ENCODE peak calls at places on chromosome 18, in eight cellular contexts. One of them, this sample, is unnamed.

GRCh38 chr18:74457043-74457742 is at the start of gene DIPK1C:
- DNase-seq in ovary: no peak
- DNase-seq in tibial nerve: no peak
- DNase-seq in OCI-LY7: no peak
- DNase-seq in foreskin fibroblast: no peak
- DNase-seq in cardiac fibroblast: no peak
- DNase-seq in pancreas: no peak
- DNase-seq in astrocyte of the spinal cord: peak
- DNase-seq in this sample: no peak

GRCh38 chr18:60372598-60372997 is at the start of gene MC4R:
- DNase-seq in ovary: peak
- DNase-seq in tibial nerve: no peak
- DNase-seq in OCI-LY7: peak
- DNase-seq in foreskin fibroblast: peak
- DNase-seq in cardiac fibroblast: peak
- DNase-seq in pancreas: no peak
- DNase-seq in astrocyte of the spinal cord: peak
- DNase-seq in this sample: peak

GRCh38 chr18:79635127-79635726 is 44.4 kb upstream of the CTDP1 start:
- DNase-seq in ovary: no peak
- DNase-seq in tibial nerve: no peak
- DNase-seq in OCI-LY7: no peak
- DNase-seq in foreskin fibroblast: no peak
- DNase-seq in cardiac fibroblast: no peak
- DNase-seq in pancreas: no peak
- DNase-seq in astrocyte of the spinal cord: no peak
- DNase-seq in this sample: no peak

GRCh38 chr18:9055185-9055584 is 47.3 kb upstream of the NDUFV2 start:
- DNase-seq in ovary: no peak
- DNase-seq in tibial nerve: no peak
- DNase-seq in OCI-LY7: no peak
- DNase-seq in foreskin fibroblast: peak
- DNase-seq in cardiac fibroblast: peak
- DNase-seq in pancreas: no peak
- DNase-seq in astrocyte of the spinal cord: peak
- DNase-seq in this sample: no peak

GRCh38 chr18:76493213-76494107 is 1.6 kb downstream of the ZNF516 start:
- DNase-seq in ovary: peak
- DNase-seq in tibial nerve: peak
- DNase-seq in OCI-LY7: peak
- DNase-seq in foreskin fibroblast: peak
- DNase-seq in cardiac fibroblast: peak
- DNase-seq in pancreas: no peak
- DNase-seq in astrocyte of the spinal cord: peak
- DNase-seq in this sample: no peak

GRCh38 chr18:33578371-33579146 is 540 bp downstream of the ASXL3 start:
- DNase-seq in ovary: peak
- DNase-seq in tibial nerve: no peak
- DNase-seq in OCI-LY7: peak
- DNase-seq in foreskin fibroblast: no peak
- DNase-seq in cardiac fibroblast: no peak
- DNase-seq in pancreas: peak
- DNase-seq in astrocyte of the spinal cord: no peak
- DNase-seq in this sample: no peak

GRCh38 chr18:23380001-23380550 is 73.0 kb upstream of the RIOK3 start:
- DNase-seq in ovary: no peak
- DNase-seq in tibial nerve: no peak
- DNase-seq in OCI-LY7: no peak
- DNase-seq in foreskin fibroblast: no peak
- DNase-seq in cardiac fibroblast: peak
- DNase-seq in pancreas: no peak
- DNase-seq in astrocyte of the spinal cord: peak
- DNase-seq in this sample: no peak

GRCh38 chr18:51461956-51462355 is 264.5 kb upstream of the MEX3C start:
- DNase-seq in ovary: no peak
- DNase-seq in tibial nerve: no peak
- DNase-seq in OCI-LY7: no peak
- DNase-seq in foreskin fibroblast: no peak
- DNase-seq in cardiac fibroblast: peak
- DNase-seq in pancreas: no peak
- DNase-seq in astrocyte of the spinal cord: peak
- DNase-seq in this sample: no peak

GRCh38 chr18:52244658-52245057 is 95.3 kb upstream of the DCC start:
- DNase-seq in ovary: no peak
- DNase-seq in tibial nerve: no peak
- DNase-seq in OCI-LY7: no peak
- DNase-seq in foreskin fibroblast: no peak
- DNase-seq in cardiac fibroblast: no peak
- DNase-seq in pancreas: no peak
- DNase-seq in astrocyte of the spinal cord: no peak
- DNase-seq in this sample: no peak

GRCh38 chr18:50451100-50451842 is 76.4 kb downstream of the SKA1 start:
- DNase-seq in ovary: no peak
- DNase-seq in tibial nerve: no peak
- DNase-seq in OCI-LY7: no peak
- DNase-seq in foreskin fibroblast: no peak
- DNase-seq in cardiac fibroblast: no peak
- DNase-seq in pancreas: no peak
- DNase-seq in astrocyte of the spinal cord: no peak
- DNase-seq in this sample: no peak

GRCh38 chr18:69895081-69896047 is 52.3 kb downstream of the CD226 start:
- DNase-seq in ovary: no peak
- DNase-seq in tibial nerve: no peak
- DNase-seq in OCI-LY7: no peak
- DNase-seq in foreskin fibroblast: no peak
- DNase-seq in cardiac fibroblast: no peak
- DNase-seq in pancreas: no peak
- DNase-seq in astrocyte of the spinal cord: no peak
- DNase-seq in this sample: peak

GRCh38 chr18:41075212-41075611 is 879.8 kb upstream of the PIK3C3 start:
- DNase-seq in ovary: no peak
- DNase-seq in tibial nerve: no peak
- DNase-seq in OCI-LY7: no peak
- DNase-seq in foreskin fibroblast: peak
- DNase-seq in cardiac fibroblast: peak
- DNase-seq in pancreas: no peak
- DNase-seq in astrocyte of the spinal cord: peak
- DNase-seq in this sample: no peak

GRCh38 chr18:48607049-48607984 is 68.5 kb downstream of the CTIF start:
- DNase-seq in ovary: peak
- DNase-seq in tibial nerve: peak
- DNase-seq in OCI-LY7: no peak
- DNase-seq in foreskin fibroblast: peak
- DNase-seq in cardiac fibroblast: peak
- DNase-seq in pancreas: no peak
- DNase-seq in astrocyte of the spinal cord: peak
- DNase-seq in this sample: no peak

GRCh38 chr18:77439888-77440287 is 190.2 kb downstream of the GALR1 start:
- DNase-seq in ovary: no peak
- DNase-seq in tibial nerve: no peak
- DNase-seq in OCI-LY7: no peak
- DNase-seq in foreskin fibroblast: no peak
- DNase-seq in cardiac fibroblast: no peak
- DNase-seq in pancreas: no peak
- DNase-seq in astrocyte of the spinal cord: no peak
- DNase-seq in this sample: no peak

GRCh38 chr18:32284284-32284683 is 94.4 kb downstream of the MEP1B start:
- DNase-seq in ovary: no peak
- DNase-seq in tibial nerve: peak
- DNase-seq in OCI-LY7: no peak
- DNase-seq in foreskin fibroblast: no peak
- DNase-seq in cardiac fibroblast: no peak
- DNase-seq in pancreas: no peak
- DNase-seq in astrocyte of the spinal cord: peak
- DNase-seq in this sample: no peak

GRCh38 chr18:48915621-48916425 is 34.9 kb downstream of the SMAD7 start:
- DNase-seq in ovary: no peak
- DNase-seq in tibial nerve: no peak
- DNase-seq in OCI-LY7: no peak
- DNase-seq in foreskin fibroblast: no peak
- DNase-seq in cardiac fibroblast: peak
- DNase-seq in pancreas: no peak
- DNase-seq in astrocyte of the spinal cord: no peak
- DNase-seq in this sample: no peak

GRCh38 chr18:36331541-36331971 is 34.0 kb downstream of the FHOD3 start:
- DNase-seq in ovary: no peak
- DNase-seq in tibial nerve: no peak
- DNase-seq in OCI-LY7: no peak
- DNase-seq in foreskin fibroblast: no peak
- DNase-seq in cardiac fibroblast: no peak
- DNase-seq in pancreas: no peak
- DNase-seq in astrocyte of the spinal cord: no peak
- DNase-seq in this sample: no peak

GRCh38 chr18:4908239-4908638 is 288.8 kb downstream of the AKAIN1 start:
- DNase-seq in ovary: no peak
- DNase-seq in tibial nerve: no peak
- DNase-seq in OCI-LY7: no peak
- DNase-seq in foreskin fibroblast: no peak
- DNase-seq in cardiac fibroblast: no peak
- DNase-seq in pancreas: no peak
- DNase-seq in astrocyte of the spinal cord: no peak
- DNase-seq in this sample: no peak

GRCh38 chr18:22169889-22170420 is 566 bp downstream of the GATA6 start:
- DNase-seq in ovary: peak
- DNase-seq in tibial nerve: no peak
- DNase-seq in OCI-LY7: no peak
- DNase-seq in foreskin fibroblast: no peak
- DNase-seq in cardiac fibroblast: peak
- DNase-seq in pancreas: peak
- DNase-seq in astrocyte of the spinal cord: no peak
- DNase-seq in this sample: no peak
- H3K4me3 ChIP-seq in ovary: peak
- H3K4me3 ChIP-seq in tibial nerve: peak
- H3K4me3 ChIP-seq in OCI-LY7: no peak
- H3K4me3 ChIP-seq in foreskin fibroblast: peak
- H3K4me3 ChIP-seq in cardiac fibroblast: peak
- H3K4me3 ChIP-seq in pancreas: peak
- H3K4me3 ChIP-seq in astrocyte of the spinal cord: peak
- H3K4me3 ChIP-seq in this sample: peak

GRCh38 chr18:3457261-3457724 is 7.3 kb downstream of the TGIF1 start:
- DNase-seq in ovary: no peak
- DNase-seq in tibial nerve: no peak
- DNase-seq in OCI-LY7: no peak
- DNase-seq in foreskin fibroblast: no peak
- DNase-seq in cardiac fibroblast: no peak
- DNase-seq in pancreas: peak
- DNase-seq in astrocyte of the spinal cord: no peak
- DNase-seq in this sample: no peak

GRCh38 chr18:3456686-3457069 is 6.7 kb downstream of the TGIF1 start:
- DNase-seq in ovary: no peak
- DNase-seq in tibial nerve: no peak
- DNase-seq in OCI-LY7: no peak
- DNase-seq in foreskin fibroblast: no peak
- DNase-seq in cardiac fibroblast: no peak
- DNase-seq in pancreas: no peak
- DNase-seq in astrocyte of the spinal cord: peak
- DNase-seq in this sample: no peak

GRCh38 chr18:3455938-3456685 is 6.1 kb downstream of the TGIF1 start:
- DNase-seq in ovary: no peak
- DNase-seq in tibial nerve: no peak
- DNase-seq in OCI-LY7: no peak
- DNase-seq in foreskin fibroblast: no peak
- DNase-seq in cardiac fibroblast: peak
- DNase-seq in pancreas: peak
- DNase-seq in astrocyte of the spinal cord: peak
- DNase-seq in this sample: no peak

GRCh38 chr18:3458952-3459853 is 9.2 kb downstream of the TGIF1 start:
- DNase-seq in ovary: no peak
- DNase-seq in tibial nerve: no peak
- DNase-seq in OCI-LY7: no peak
- DNase-seq in foreskin fibroblast: no peak
- DNase-seq in cardiac fibroblast: peak
- DNase-seq in pancreas: no peak
- DNase-seq in astrocyte of the spinal cord: peak
- DNase-seq in this sample: no peak

DNA sequence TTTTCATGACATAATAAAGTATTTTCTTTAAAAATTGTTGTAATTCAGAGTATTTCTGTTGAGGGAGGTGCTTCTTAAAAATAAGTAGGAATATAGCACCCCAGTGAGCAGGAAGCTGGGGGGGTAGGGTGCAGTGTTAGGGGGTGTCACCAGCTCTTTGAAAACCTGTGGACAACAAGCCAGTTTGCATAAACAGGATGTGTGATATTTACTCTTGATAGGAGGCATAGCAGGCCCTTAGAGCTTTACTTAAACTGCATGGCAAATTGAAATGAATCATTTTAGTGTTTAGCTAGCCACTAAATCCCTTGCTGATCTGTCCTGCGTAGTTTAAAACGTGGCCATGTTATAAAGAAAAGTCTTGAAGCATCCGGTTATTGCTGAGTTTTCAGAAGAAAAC is 8.4 kb downstream of the TGIF1 start:
- DNase-seq in ovary: no peak
- DNase-seq in tibial nerve: no peak
- DNase-seq in OCI-LY7: no peak
- DNase-seq in foreskin fibroblast: no peak
- DNase-seq in cardiac fibroblast: no peak
- DNase-seq in pancreas: no peak
- DNase-seq in astrocyte of the spinal cord: peak
- DNase-seq in this sample: no peak
- H3K4me3 ChIP-seq in ovary: no peak
- H3K4me3 ChIP-seq in tibial nerve: no peak
- H3K4me3 ChIP-seq in OCI-LY7: no peak
- H3K4me3 ChIP-seq in foreskin fibroblast: no peak
- H3K4me3 ChIP-seq in cardiac fibroblast: no peak
- H3K4me3 ChIP-seq in pancreas: no peak
- H3K4me3 ChIP-seq in astrocyte of the spinal cord: no peak
- H3K4me3 ChIP-seq in this sample: no peak

DNA sequence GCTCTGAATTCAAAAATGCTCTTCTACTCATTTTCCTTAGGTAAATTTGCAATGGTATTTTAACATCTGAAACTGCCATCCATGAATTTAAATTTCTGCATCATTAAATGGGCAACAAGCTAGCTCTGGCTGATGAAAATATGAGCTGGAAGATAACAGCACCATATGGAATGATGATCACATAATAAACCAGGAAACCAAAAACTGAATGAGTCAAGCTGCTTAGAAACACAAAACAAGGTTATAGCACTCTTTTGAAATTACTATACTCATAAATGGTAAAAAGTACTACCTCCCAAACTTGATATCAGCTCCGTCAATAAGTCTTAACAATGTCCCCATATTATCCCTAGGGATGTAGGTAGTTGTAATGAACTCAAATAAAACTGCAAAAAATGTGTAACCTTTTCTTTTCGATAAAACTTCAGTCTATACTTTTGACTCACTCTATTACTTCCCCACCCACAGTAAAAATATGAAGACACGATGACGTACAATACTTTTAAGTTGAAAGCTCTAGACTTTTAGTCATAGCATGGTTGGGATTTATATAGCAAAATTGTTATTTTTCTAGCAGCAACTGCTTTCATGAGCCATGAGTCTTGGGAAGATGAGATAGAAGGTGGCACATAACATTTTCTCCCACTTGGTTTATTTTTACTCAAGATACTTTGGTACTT is 396.7 kb downstream of the CDH2 start:
- DNase-seq in ovary: no peak
- DNase-seq in tibial nerve: no peak
- DNase-seq in OCI-LY7: no peak
- DNase-seq in foreskin fibroblast: no peak
- DNase-seq in cardiac fibroblast: no peak
- DNase-seq in pancreas: no peak
- DNase-seq in astrocyte of the spinal cord: peak
- DNase-seq in this sample: no peak
- H3K4me3 ChIP-seq in ovary: no peak
- H3K4me3 ChIP-seq in tibial nerve: no peak
- H3K4me3 ChIP-seq in OCI-LY7: no peak
- H3K4me3 ChIP-seq in foreskin fibroblast: no peak
- H3K4me3 ChIP-seq in cardiac fibroblast: no peak
- H3K4me3 ChIP-seq in pancreas: no peak
- H3K4me3 ChIP-seq in astrocyte of the spinal cord: no peak
- H3K4me3 ChIP-seq in this sample: no peak

GRCh38 chr18:54995421-54995820 is 36.2 kb upstream of the CCDC68 start:
- DNase-seq in ovary: no peak
- DNase-seq in tibial nerve: no peak
- DNase-seq in OCI-LY7: no peak
- DNase-seq in foreskin fibroblast: no peak
- DNase-seq in cardiac fibroblast: no peak
- DNase-seq in pancreas: no peak
- DNase-seq in astrocyte of the spinal cord: no peak
- DNase-seq in this sample: no peak
- H3K4me3 ChIP-seq in ovary: no peak
- H3K4me3 ChIP-seq in tibial nerve: no peak
- H3K4me3 ChIP-seq in OCI-LY7: no peak
- H3K4me3 ChIP-seq in foreskin fibroblast: no peak
- H3K4me3 ChIP-seq in cardiac fibroblast: no peak
- H3K4me3 ChIP-seq in pancreas: no peak
- H3K4me3 ChIP-seq in astrocyte of the spinal cord: no peak
- H3K4me3 ChIP-seq in this sample: no peak

This sample was measured in Jurkat, Clone E6-1.